ENCODE peak calls at places on chromosomes 7 and 10, in eight cellular contexts. Y is GM23338, F is SK-N-SH, X is K562, I is HCT116, O is HepG2, D is GM12878, G is HL-60. Z is an unnamed sample.

GRCh38 chr10:16828731-16829175 is 11.5 kb upstream of the RSU1 start:
- DNase-seq in X (no peak), F (no peak), O (no peak), Y (no peak), I (no peak), G (no peak), D (no peak), Z (no peak)

GRCh38 chr7:93715234-93715633 is 140.7 kb upstream of the CALCR start:
- DNase-seq in F (peak), I (peak), G (no peak), D (no peak), X (peak), O (peak), Y (peak), Z (peak)

GRCh38 chr7:235576-236395 is 43.4 kb downstream of the FAM20C start:
- DNase-seq in F (no peak), Y (no peak), D (no peak), X (no peak), I (no peak), O (no peak), G (no peak), Z (no peak)

GRCh38 chr7:130091999-130092398 is 21.7 kb downstream of the KLHDC10 start:
- DNase-seq in F (no peak), G (no peak), I (no peak), Y (no peak), D (no peak), O (no peak), X (no peak), Z (no peak)

GRCh38 chr10:78339251-78339650 is 305.6 kb downstream of the RPS24 start:
- DNase-seq in I (no peak), Y (no peak), X (no peak), O (no peak), D (no peak), G (no peak), F (no peak), Z (no peak)

GRCh38 chr10:21083861-21084260 is 186.8 kb upstream of the NEBL start:
- DNase-seq in G (no peak), X (no peak), O (no peak), F (no peak), I (no peak), Y (no peak), D (no peak), Z (no peak)

GRCh38 chr7:101804087-101804631 is 13.3 kb upstream of the CUX1 start:
- DNase-seq in G (no peak), D (no peak), F (no peak), Y (peak), X (peak), I (no peak), O (no peak), Z (no peak)

GRCh38 chr7:106563466-106564150 is 97.3 kb downstream of the CCDC71L start:
- DNase-seq in O (no peak), F (no peak), G (no peak), D (no peak), I (no peak), Y (no peak), X (no peak), Z (no peak)

GRCh38 chr10:132281915-132282666 is 25.7 kb downstream of the STK32C start:
- DNase-seq in O (no peak), I (no peak), G (no peak), F (peak), X (peak), Y (peak), D (no peak), Z (no peak)

GRCh38 chr7:1156782-1157535 is 3.0 kb downstream of the ZFAND2A start:
- DNase-seq in G (no peak), O (peak), D (no peak), Y (no peak), F (no peak), I (no peak), X (peak), Z (peak)

GRCh38 chr7:79874797-79875196 is 259.8 kb upstream of the GNAI1 start:
- DNase-seq in O (no peak), D (no peak), F (no peak), X (no peak), G (no peak), Y (no peak), I (no peak), Z (no peak)

GRCh38 chr10:121185816-121186215 is 334.7 kb downstream of the WDR11 start:
- DNase-seq in O (no peak), Y (no peak), G (no peak), X (no peak), I (no peak), F (no peak), D (no peak), Z (no peak)

GRCh38 chr7:134991469-134992339 is 5.4 kb downstream of the AGBL3 start:
- DNase-seq in G (no peak), F (no peak), I (no peak), X (no peak), D (no peak), Y (no peak), O (peak), Z (no peak)

GRCh38 chr10:47374611-47375536 is 9.2 kb downstream of the ZNF488 start:
- DNase-seq in I (no peak), F (no peak), D (no peak), Y (no peak), G (no peak), O (no peak), X (no peak), Z (no peak)

GRCh38 chr10:7308826-7309225 is 102.0 kb downstream of the SFMBT2 start:
- DNase-seq in F (no peak), Y (no peak), D (no peak), I (no peak), X (no peak), G (no peak), O (no peak), Z (no peak)

GRCh38 chr10:113267616-113268015 is 285.2 kb upstream of the HABP2 start:
- DNase-seq in G (no peak), I (no peak), D (no peak), F (no peak), O (no peak), X (no peak), Y (no peak), Z (no peak)

DNA sequence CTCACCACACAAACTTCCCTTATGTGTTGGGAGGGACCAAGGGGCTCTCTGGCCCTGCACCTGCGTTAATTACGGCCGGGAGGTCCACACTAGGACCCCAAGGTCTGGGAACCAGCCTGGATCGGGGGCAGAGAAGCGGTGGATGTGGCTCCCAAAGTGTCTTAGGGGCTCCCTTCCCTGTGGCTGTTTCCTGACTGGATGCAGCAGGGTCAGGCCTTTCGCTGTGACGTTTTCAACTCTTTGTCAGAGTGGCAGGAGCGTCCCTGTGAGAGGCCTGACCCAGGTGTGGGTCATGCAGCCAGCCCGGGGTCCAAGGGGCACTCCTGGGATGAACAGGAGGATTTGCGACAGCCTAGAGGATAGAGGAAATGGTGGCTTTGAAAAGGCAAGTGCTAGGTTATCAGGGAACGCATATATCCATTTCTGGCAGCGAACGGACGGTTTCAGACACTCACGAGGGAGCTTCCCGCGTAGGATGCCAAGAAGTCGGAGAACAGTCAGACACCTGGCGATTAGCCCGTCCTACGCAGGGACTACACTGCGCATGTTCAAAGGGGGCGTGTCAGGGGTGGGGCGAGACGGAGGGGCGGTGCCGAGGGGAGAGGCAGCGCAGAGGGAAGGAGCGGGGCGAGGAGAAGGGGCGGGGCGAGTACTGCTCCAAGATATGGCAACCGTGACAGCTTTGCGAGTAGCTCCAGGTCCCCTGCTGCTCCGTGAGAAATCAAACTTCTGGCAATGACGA is 46.2 kb upstream of the ZNF716 start:
- DNase-seq in D (no peak), G (no peak), Y (no peak), O (no peak), I (no peak), X (peak), F (peak), Z (no peak)
- TF ChIP-seq REST in D (no peak), G (no peak), Y (no peak), O (no peak), I (no peak), X (no peak), F (no peak), Z (no peak)

GRCh38 chr10:122419890-122420623 is 34.4 kb upstream of the ARMS2 start:
- DNase-seq in I (no peak), Y (no peak), G (no peak), F (no peak), D (no peak), O (no peak), X (no peak), Z (no peak)
- TF ChIP-seq POLR2AphosphoS5 in I (no peak), Y (no peak), G (no peak), F (no peak), D (no peak), O (no peak), X (no peak), Z (no peak)

GRCh38 chr10:1668347-1668746 is 69.0 kb downstream of the ADARB2 start:
- DNase-seq in X (no peak), O (no peak), G (no peak), F (no peak), I (no peak), D (peak), Y (no peak), Z (no peak)
- TF ChIP-seq CTCF in X (no peak), O (no peak), G (no peak), F (no peak), I (no peak), D (no peak), Y (no peak), Z (no peak)

DNA sequence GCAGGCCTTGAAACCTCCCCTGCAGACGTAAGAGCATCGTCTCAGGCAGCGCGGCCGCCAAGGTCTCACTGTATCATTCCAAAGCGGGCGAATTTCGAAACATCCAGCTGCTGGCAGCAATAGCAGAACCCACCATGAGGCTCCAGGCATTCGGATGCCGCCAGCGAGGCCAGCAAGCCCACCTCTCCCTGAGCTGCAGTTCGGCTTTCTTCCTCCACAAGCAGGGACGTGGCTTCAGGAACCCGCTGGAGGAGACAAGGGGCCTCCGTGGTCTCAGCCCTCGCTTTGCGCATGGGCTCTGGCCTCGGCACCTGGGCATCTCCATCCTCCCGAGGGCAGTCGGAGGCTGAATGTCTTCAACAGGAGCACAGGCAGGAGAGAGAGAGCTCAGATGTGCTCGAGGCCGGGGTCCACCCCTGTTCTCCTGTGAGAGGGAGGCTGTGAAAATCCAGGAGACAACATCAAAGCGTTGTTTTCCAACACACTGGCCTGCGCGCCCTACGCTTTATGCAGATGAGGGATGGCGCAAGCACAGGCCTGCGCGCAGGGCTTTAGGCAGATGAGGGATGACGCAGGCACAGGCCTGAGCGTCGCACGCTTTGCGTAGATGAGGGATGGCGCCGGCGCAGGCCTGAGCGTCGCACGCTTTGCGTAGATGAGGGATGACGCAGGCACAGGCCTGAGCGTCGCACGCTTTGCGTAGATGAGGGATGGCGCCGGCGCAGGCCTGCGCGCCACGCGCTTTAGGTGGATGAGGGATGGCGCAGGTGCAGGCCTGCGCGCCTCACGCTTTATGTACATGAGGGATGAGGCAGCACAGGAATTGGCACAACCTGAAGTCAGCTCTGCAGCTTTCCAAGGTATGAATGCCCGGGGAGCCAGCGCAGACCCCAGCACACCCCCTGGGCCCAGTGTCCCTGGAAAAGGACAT is 103.2 kb downstream of the WDR37 start:
- DNase-seq in F (peak), D (no peak), X (peak), G (no peak), Y (no peak), O (no peak), I (no peak), Z (no peak)
- TF ChIP-seq REST in F (no peak), D (no peak), X (no peak), G (no peak), Y (no peak), O (no peak), I (no peak), Z (no peak)

DNA sequence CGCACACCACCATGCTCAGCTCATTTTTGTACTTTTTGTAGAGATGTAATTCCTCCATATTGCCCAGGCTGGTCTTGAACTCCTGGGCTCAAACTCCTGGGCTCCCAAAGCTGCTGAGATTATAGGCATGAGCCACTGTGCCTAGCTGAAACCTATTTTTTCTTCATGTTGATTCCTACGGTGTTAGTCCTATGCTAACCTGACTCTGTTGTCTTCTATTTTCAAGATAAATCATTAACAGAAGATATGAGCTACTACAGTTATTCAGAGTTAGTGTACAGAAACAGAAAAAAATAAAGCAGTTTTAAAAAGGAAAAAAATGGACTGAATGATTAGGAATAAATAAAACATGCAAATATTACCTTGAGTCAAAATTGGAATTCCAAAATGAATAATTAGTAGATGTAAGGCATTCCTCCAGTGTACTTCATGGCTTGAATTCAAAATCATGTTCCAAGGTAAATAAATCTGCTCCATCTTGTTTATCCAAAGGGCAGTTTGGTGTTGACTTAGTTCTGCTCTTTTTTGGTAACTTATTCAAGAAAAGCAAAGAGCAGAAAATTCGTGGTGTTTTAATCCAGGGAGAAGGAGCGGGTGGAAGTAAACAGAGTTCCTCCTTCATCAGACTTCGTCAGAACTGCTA is 185.8 kb downstream of the CACNB2 start:
- DNase-seq in F (no peak), X (no peak), Y (no peak), O (no peak), I (no peak), G (no peak), D (no peak), Z (no peak)
- TF ChIP-seq POLR2AphosphoS5 in F (no peak), X (no peak), Y (no peak), O (no peak), I (no peak), G (no peak), D (no peak), Z (no peak)

Z was measured in Panc1.